ENCODE peak calls at places on chromosomes 3 and 15, in four cellular contexts. Y is suprapubic skin, D is A549, L is SK-N-SH. K is an unnamed sample.

GRCh38 chr15:63157891-63158431 is 684 bp upstream of the RPS27L start:
- DNase-seq in Y (peak; percentile 83), D (peak; percentile 86), L (peak; percentile 80), K (no peak)

GRCh38 chr3:122982202-122983185 is 45.1 kb downstream of the SEMA5B start:
- DNase-seq in Y (no peak), D (peak; percentile 17), L (no peak), K (no peak)

GRCh38 chr3:184814214-184814613 is 2.2 kb downstream of the VPS8 start:
- DNase-seq in Y (no peak), D (no peak), L (no peak), K (peak; percentile 37)

GRCh38 chr15:62068787-62069170 is 2.0 kb downstream of the C2CD4A start:
- DNase-seq in Y (no peak), D (no peak), L (peak; percentile 29), K (no peak)

GRCh38 chr3:190041333-190042041 is 79.2 kb downstream of the P3H2 start:
- DNase-seq in Y (no peak), D (no peak), L (no peak), K (no peak)

GRCh38 chr3:138046955-138047354 is 37.0 kb downstream of the CLDN18 start:
- DNase-seq in Y (no peak), D (no peak), L (no peak), K (peak; percentile 53)

GRCh38 chr15:76932090-76932966 is 779 bp downstream of the RCN2 start:
- DNase-seq in Y (no peak), D (peak; percentile 8), L (no peak), K (no peak)

GRCh38 chr3:72312339-72312738 is 527.4 kb upstream of the PROK2 start:
- DNase-seq in Y (no peak), D (no peak), L (no peak), K (no peak)

GRCh38 chr15:91384189-91384720 is 284.2 kb downstream of the SV2B start:
- DNase-seq in Y (no peak), D (no peak), L (no peak), K (no peak)

GRCh38 chr15:60421544-60421943 is 23.8 kb upstream of the ANXA2 start:
- DNase-seq in Y (no peak), D (peak; percentile 39), L (no peak), K (no peak)

GRCh38 chr3:188553569-188553968 is 399.6 kb downstream of the LPP start:
- DNase-seq in Y (no peak), D (no peak), L (no peak), K (no peak)

GRCh38 chr3:170499562-170500156 is 81.0 kb downstream of the CLDN11 start:
- DNase-seq in Y (no peak), D (peak; percentile 61), L (peak; percentile 62), K (no peak)

GRCh38 chr15:68797589-68798377 is 22.9 kb downstream of the ANP32A start:
- DNase-seq in Y (no peak), D (no peak), L (peak; percentile 45), K (no peak)

GRCh38 chr3:86958534-86958933 is 32.4 kb downstream of the VGLL3 start:
- DNase-seq in Y (no peak), D (no peak), L (no peak), K (no peak)

GRCh38 chr15:36599824-36600365 is 20.5 kb downstream of the CDIN1 start:
- DNase-seq in Y (no peak), D (no peak), L (no peak), K (no peak)

GRCh38 chr3:156174229-156174847 is 54.0 kb downstream of the KCNAB1 start:
- DNase-seq in Y (no peak), D (peak; percentile 34), L (peak; percentile 33), K (peak; percentile 62)

GRCh38 chr3:184237211-184237610 is 7.8 kb downstream of the VWA5B2 start:
- DNase-seq in Y (no peak), D (no peak), L (peak; percentile 36), K (no peak)

GRCh38 chr3:131561511-131561910 is 58.7 kb upstream of the MRPL3 start:
- DNase-seq in Y (no peak), D (no peak), L (no peak), K (no peak)

GRCh38 chr3:179801831-179802230 is 149.0 kb downstream of the USP13 start:
- DNase-seq in Y (no peak), D (no peak), L (no peak), K (no peak)

GRCh38 chr3:47296562-47297302 is 14.0 kb downstream of the KLHL18 start:
- DNase-seq in Y (no peak), D (no peak), L (no peak), K (no peak)

GRCh38 chr3:27861047-27862036 is 139.2 kb upstream of the EOMES start:
- DNase-seq in Y (no peak), D (no peak), L (no peak), K (no peak)

GRCh38 chr3:116005404-116005803 is 382.1 kb downstream of the GAP43 start:
- DNase-seq in Y (no peak), D (peak; percentile 54), L (no peak), K (no peak)

GRCh38 chr3:137174514-137174913 is 216.7 kb downstream of the IL20RB start:
- DNase-seq in Y (no peak), D (no peak), L (no peak), K (no peak)

GRCh38 chr15:48470096-48470495 is 138.9 kb downstream of the DUT start:
- DNase-seq in Y (no peak), D (no peak), L (no peak), K (no peak)

GRCh38 chr3:2659896-2660295 is 450.3 kb downstream of the IL5RA start:
- DNase-seq in Y (no peak), D (no peak), L (no peak), K (no peak)

GRCh38 chr3:113179235-113179829 is 32.0 kb upstream of the BOC start:
- DNase-seq in Y (no peak), D (no peak), L (no peak), K (peak; percentile 82)

GRCh38 chr3:30199855-30200254 is 406.5 kb upstream of the TGFBR2 start:
- DNase-seq in Y (no peak), D (no peak), L (no peak), K (no peak)

GRCh38 chr15:62244762-62245161 is 79.7 kb upstream of the C2CD4B start:
- DNase-seq in Y (no peak), D (no peak), L (no peak), K (no peak)

GRCh38 chr3:133930341-133930933 is 34.8 kb upstream of the RAB6B start:
- DNase-seq in Y (peak; percentile 48), D (peak; percentile 58), L (peak; percentile 67), K (peak; percentile 39)

GRCh38 chr3:45639044-45639392 is 44.5 kb downstream of the LIMD1 start:
- DNase-seq in Y (no peak), D (peak; percentile 71), L (no peak), K (no peak)
- TF ChIP-seq EP300 in Y (no peak), D (peak; percentile 34), L (no peak), K (no peak)

GRCh38 chr3:16482194-16482769 is 31.2 kb downstream of the RFTN1 start:
- DNase-seq in Y (no peak), D (no peak), L (no peak), K (no peak)
- H3K4me3 ChIP-seq in Y (no peak overlapping the region), D (no peak overlapping the region), L (no peak overlapping the region), K (no peak overlapping the region)

DNA sequence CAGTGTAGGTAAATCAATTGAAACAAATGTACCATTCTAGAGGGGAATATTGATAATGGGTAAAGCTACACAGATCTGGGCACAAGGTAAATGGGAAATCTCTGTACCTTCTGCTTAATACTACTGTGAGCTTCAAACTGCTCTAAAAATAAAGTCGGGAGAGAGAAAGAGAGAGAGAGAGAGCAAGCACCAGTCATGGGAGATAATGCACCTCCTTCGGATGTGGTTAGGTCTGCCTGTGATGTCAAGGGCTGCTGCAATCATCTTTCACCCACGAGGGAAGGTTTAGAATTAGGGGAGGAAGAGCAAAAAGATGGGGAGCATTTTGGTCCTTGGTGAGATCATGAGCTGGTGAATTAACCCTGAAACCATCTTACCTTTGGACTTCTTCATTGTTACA is 219.1 kb downstream of the ZNF385D start:
- DNase-seq in Y (no peak), D (no peak), L (no peak), K (no peak)
- TF ChIP-seq EP300 in Y (no peak), D (no peak), L (no peak), K (no peak)

DNA sequence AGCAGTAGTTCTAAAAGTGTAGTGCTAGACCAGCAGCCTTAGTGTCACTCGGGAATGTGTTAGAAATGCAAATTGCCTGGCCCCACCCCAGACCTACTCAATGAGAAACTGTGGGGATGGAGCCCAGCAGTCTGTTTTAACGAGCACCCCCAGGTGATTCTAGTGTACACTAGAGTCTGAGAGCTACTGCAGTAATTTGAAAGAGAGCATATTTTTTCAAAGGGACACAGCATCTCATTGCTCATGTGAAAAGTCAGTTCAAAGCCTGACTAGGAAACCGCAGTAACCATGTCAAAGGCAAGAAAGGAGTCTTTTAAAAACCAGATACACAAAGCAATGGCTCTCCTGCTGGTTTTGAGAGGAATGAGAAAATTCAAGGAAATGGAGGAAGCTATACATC is 313.4 kb downstream of the SQOR start:
- DNase-seq in Y (no peak), D (no peak), L (no peak), K (no peak)
- H3K4me3 ChIP-seq in Y (no peak overlapping the region), D (no peak overlapping the region), L (no peak overlapping the region), K (no peak overlapping the region)

GRCh38 chr3:121545564-121546455 is at the start of gene POLQ:
- DNase-seq in Y (peak; percentile 96), D (peak; percentile 96), L (peak; percentile 92), K (peak; percentile 96)
- TF ChIP-seq EP300 in Y (no peak), D (no peak), L (no peak), K (no peak)

GRCh38 chr3:65432388-65433003 is 606.2 kb downstream of the MAGI1 start:
- DNase-seq in Y (no peak), D (no peak), L (no peak), K (no peak)
- H3K4me3 ChIP-seq in Y (no peak overlapping the region), D (no peak overlapping the region), L (no peak overlapping the region), K (no peak overlapping the region)

DNA sequence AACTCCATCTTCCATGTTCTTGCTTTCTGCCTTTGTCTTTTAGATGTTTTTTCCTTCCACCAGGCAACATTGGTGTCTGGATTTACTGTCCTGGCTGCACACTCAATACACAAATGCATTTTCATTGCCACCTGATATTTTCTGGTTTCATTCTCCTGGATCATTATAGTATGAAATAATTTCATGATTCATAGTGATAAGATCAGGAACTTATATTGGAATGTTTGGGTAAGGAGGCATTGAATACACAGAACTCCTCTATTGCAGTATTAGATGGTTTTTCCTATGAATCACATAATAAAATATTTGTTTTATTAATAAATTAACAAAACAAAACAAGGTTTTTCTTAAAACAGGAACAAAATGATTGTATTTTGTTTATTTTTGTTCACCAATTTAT is 1460.2 kb upstream of the CADM2 start:
- DNase-seq in Y (no peak), D (no peak), L (no peak), K (no peak)
- TF ChIP-seq EP300 in Y (no peak), D (no peak), L (no peak), K (no peak)

DNA sequence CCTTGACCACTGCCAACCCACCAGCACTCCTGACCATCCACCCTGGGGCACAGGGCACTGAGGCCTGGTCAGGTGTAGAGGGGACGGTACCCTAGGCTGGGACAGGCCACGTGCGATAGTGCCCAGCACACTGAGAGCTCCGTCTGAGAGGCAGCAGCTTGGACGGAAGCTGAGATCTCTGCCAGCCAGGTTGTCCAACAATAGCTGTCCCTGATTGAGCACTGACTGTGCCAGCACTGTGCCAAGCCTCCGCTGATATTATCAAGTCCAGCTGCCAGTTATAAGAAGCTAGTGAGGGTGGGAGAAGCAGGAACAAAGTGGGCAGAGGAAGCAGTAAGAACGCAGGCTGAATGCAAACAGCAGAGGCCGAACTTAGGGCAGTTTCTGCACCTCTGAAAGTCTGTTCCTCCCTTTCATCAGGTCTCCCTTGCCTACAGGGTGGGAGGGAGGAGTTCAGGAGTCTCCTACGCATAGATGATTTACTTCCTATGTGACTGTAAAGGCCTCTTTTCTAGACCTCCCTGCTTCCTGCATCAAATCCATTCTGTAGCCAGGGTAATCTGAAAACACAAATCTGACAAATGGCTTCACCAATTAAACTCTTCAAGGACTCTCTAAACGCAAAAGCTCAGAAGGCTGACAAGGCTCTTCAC is 29.7 kb downstream of the MRPS11 start:
- DNase-seq in Y (no peak), D (no peak), L (no peak), K (no peak)
- H3K4me3 ChIP-seq in Y (no peak overlapping the region), D (no peak overlapping the region), L (no peak overlapping the region), K (no peak overlapping the region)

GRCh38 chr3:9194509-9195184 is 54.8 kb downstream of the SRGAP3 start:
- DNase-seq in Y (no peak), D (peak; percentile 10), L (no peak), K (no peak)
- TF ChIP-seq EP300 in Y (no peak), D (no peak), L (no peak), K (no peak)